ENCODE peak calls at places on chromosomes 1 and 21, in eight cellular contexts. G is cardiac muscle cell; R is GM23338; O is neuronal stem cell; D is CD8-positive, alpha-beta memory T cell; T is NT2/D1; K is adrenal gland; J is GM12878. Z is an unnamed sample. For H3K27me3 and H3K4me1, the result is how much of the 10 kb centered on the place peaks cover.

GRCh38 chr1:245822997-245823396 is 668.2 kb downstream of the KIF26B start:
- DNase-seq in G (peak), R (no peak), O (no peak), D (no peak), T (no peak), K (peak), J (no peak), Z (no peak)

GRCh38 chr1:243440406-243440805 is 184.6 kb downstream of the SDCCAG8 start:
- DNase-seq in G (no peak), R (peak), O (peak), D (no peak), T (peak), K (no peak), J (no peak), Z (no peak)

GRCh38 chr1:25922064-25922632 is 15.9 kb upstream of the STMN1 start:
- DNase-seq in G (no peak), R (peak), O (no peak), D (no peak), T (no peak), K (no peak), J (no peak), Z (no peak)

GRCh38 chr1:25695991-25696330 is 79.4 kb downstream of the MAN1C1 start:
- DNase-seq in G (peak), R (no peak), O (no peak), D (no peak), T (peak), K (peak), J (no peak), Z (no peak)

GRCh38 chr1:66240491-66241484 is 293.2 kb upstream of the SGIP1 start:
- DNase-seq in G (peak), R (no peak), O (no peak), D (no peak), T (no peak), K (no peak), J (no peak), Z (no peak)

GRCh38 chr1:207084701-207085180 is 3.9 kb upstream of the C4BPB start:
- DNase-seq in G (peak), R (peak), O (peak), D (peak), T (peak), K (peak), J (no peak), Z (peak)

GRCh38 chr1:67020765-67021164 is 33.2 kb downstream of the SLC35D1 start:
- DNase-seq in G (no peak), R (no peak), O (no peak), D (no peak), T (no peak), K (no peak), J (no peak), Z (no peak)

GRCh38 chr1:245956225-245956624 is 550.9 kb downstream of the SMYD3 start:
- DNase-seq in G (peak), R (no peak), O (no peak), D (peak), T (no peak), K (no peak), J (no peak), Z (no peak)

GRCh38 chr1:1678581-1679380 is 13.8 kb downstream of the SLC35E2B start:
- DNase-seq in G (no peak), R (peak), O (no peak), D (no peak), T (no peak), K (no peak), J (peak), Z (peak)

GRCh38 chr21:26169611-26170470 is 729 bp downstream of the APP start:
- DNase-seq in G (peak), R (peak), O (peak), D (no peak), T (no peak), K (peak), J (no peak), Z (peak)

GRCh38 chr1:30919025-30919881 is 10.7 kb upstream of the SDC3 start:
- DNase-seq in G (peak), R (peak), O (no peak), D (no peak), T (no peak), K (no peak), J (no peak), Z (no peak)

GRCh38 chr1:92480813-92481597 is 5.7 kb downstream of the GFI1 start:
- DNase-seq in G (no peak), R (peak), O (peak), D (no peak), T (no peak), K (no peak), J (no peak), Z (no peak)
- H3K27me3 ChIP-seq in G (half or more), R (half or more), O (half or more), D (under half), T (half or more), K (half or more), J (under half), Z (under half)

DNA sequence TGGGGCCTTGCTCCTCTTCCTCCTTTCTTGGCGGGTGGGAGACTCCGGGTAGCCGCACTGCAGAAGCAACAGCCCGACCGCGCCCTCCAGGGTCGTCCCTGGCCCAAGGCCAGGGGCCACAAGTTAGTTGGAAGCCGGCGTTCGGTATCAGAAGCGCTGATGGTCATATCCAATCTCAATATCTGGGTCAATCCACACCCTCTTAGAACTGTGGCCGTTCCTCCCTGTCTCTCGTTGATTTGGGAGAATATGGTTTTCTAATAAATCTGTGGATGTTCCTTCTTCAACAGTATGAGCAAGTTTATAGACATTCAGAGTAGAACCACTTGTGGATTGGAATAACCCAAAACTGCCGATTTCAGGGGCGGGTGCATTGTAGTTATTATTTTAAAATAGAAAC is 2.5 kb downstream of the OLIG2 start:
- DNase-seq in G (no peak), R (peak), O (no peak), D (no peak), T (no peak), K (no peak), J (no peak), Z (no peak)
- H3K4me1 ChIP-seq in G (under half), R (under half), O (under half), D (under half), T (under half), K (under half), J (under half), Z (under half)

GRCh38 chr1:36675106-36675505 is 192.4 kb upstream of the CSF3R start:
- DNase-seq in G (no peak), R (no peak), O (no peak), D (no peak), T (no peak), K (no peak), J (no peak), Z (no peak)

GRCh38 chr1:36673207-36673606 is 190.5 kb upstream of the CSF3R start:
- DNase-seq in G (no peak), R (peak), O (peak), D (no peak), T (peak), K (no peak), J (no peak), Z (no peak)

DNA sequence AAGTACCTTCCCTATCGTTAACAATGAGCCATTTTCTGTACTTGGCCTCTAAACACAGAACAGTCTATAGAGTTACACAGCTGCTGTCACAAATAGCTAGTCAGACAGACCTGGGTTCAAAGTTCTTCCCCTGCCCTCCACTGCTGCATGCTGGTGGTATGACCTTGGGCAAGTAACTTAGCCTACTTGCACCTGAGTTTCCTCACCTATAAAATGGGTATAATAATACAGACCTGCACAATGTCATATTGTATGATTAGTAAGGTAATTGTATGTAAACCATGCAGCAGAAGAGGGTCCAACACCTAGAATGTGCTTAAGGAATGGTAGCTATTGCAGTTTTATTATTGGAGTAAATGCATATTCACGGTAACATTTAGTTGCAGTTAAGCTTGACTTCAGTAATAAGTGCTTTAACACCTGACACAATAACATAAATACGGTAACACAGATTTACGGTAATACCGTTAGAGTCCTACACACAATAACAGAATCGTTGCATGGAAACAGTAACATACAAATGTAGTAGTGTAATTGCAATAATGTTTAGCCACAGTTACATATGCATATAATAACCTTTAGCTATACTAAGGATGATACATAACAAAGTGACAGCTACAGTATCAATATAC is 193.3 kb upstream of the CSF3R start:
- DNase-seq in G (no peak), R (no peak), O (no peak), D (no peak), T (no peak), K (no peak), J (no peak), Z (no peak)
- H3K27me3 ChIP-seq in G (under half), R (under half), O (under half), D (under half), T (under half), K (under half), J (under half), Z (under half)

DNA sequence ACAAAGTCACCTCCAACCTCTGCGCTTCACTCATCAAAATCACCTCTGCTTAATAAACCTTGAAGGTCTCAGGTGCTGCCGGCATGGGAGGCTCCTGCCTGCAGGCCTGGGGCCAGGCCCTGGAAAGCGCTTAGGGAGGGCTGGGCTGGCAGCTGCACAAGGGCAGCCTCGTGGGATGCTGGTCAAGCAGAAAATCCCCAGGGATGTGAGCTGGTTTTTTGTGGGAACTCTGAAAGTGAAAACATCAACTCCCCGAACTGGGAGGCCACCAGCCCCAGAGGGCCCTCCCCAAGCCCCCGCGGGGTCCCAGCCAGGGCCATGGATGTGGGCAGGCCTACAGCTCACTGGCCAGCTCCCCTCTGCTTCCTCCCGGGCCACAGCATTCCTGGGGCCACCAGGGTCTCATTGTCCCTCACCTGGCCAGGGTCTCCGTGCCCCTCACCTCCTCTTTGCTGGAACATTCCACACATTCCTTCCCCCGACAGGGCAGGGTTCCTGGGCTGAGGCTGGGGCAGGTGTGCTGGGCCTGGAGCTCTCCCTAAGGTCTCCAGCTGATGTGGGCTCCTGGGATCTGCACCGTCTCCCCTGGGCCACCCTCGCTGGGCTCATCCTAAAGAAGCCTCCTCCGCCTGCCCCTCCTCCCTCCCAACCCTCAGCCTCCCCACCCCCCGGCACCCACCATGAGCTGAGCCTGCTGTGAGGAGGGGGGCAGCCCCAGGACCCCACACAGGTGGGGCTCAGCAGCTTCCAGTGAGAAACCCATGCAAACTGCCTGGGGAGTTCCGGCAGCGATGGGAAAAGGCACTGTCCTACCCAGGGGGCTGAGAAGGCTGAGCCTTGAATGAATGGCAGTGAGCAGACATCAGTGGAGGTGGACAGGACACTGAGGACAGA is 36.0 kb upstream of the POFUT2 start:
- DNase-seq in G (peak), R (peak), O (no peak), D (no peak), T (no peak), K (no peak), J (no peak), Z (peak)
- H3K4me1 ChIP-seq in G (under half), R (under half), O (under half), D (under half), T (half or more), K (under half), J (under half), Z (under half)

GRCh38 chr1:201578008-201578888 is 39.3 kb downstream of the NAV1 start:
- DNase-seq in G (peak), R (no peak), O (no peak), D (no peak), T (no peak), K (no peak), J (no peak), Z (no peak)
- H3K27me3 ChIP-seq in G (under half), R (under half), O (under half), D (under half), T (under half), K (under half), J (under half), Z (under half)

GRCh38 chr1:162694911-162695310 is 62.6 kb downstream of the DDR2 start:
- DNase-seq in G (no peak), R (no peak), O (no peak), D (no peak), T (no peak), K (no peak), J (no peak), Z (no peak)

GRCh38 chr1:162699366-162699765 is 67.1 kb downstream of the DDR2 start:
- DNase-seq in G (no peak), R (no peak), O (no peak), D (no peak), T (no peak), K (no peak), J (no peak), Z (no peak)

GRCh38 chr1:162695687-162696086 is 63.4 kb downstream of the DDR2 start:
- DNase-seq in G (no peak), R (no peak), O (peak), D (no peak), T (no peak), K (no peak), J (no peak), Z (no peak)

GRCh38 chr1:162696286-162696862 is 64.1 kb downstream of the DDR2 start:
- DNase-seq in G (peak), R (peak), O (peak), D (no peak), T (peak), K (peak), J (no peak), Z (peak)

GRCh38 chr1:162697140-162697895 is 65.1 kb downstream of the DDR2 start:
- DNase-seq in G (no peak), R (no peak), O (no peak), D (no peak), T (no peak), K (no peak), J (no peak), Z (no peak)
- H3K4me1 ChIP-seq in G (under half), R (under half), O (under half), D (under half), T (under half), K (half or more), J (under half), Z (under half)

GRCh38 chr1:59485171-59485570 is 188.3 kb downstream of the FGGY start:
- DNase-seq in G (no peak), R (peak), O (no peak), D (no peak), T (no peak), K (no peak), J (no peak), Z (no peak)

GRCh38 chr1:59484090-59484489 is 187.2 kb downstream of the FGGY start:
- DNase-seq in G (peak), R (no peak), O (no peak), D (no peak), T (no peak), K (peak), J (no peak), Z (no peak)

GRCh38 chr1:59480188-59480888 is 183.4 kb downstream of the FGGY start:
- DNase-seq in G (no peak), R (no peak), O (no peak), D (no peak), T (no peak), K (no peak), J (no peak), Z (no peak)

GRCh38 chr1:59478822-59479221 is 181.9 kb downstream of the FGGY start:
- DNase-seq in G (no peak), R (no peak), O (no peak), D (no peak), T (no peak), K (no peak), J (no peak), Z (no peak)

DNA sequence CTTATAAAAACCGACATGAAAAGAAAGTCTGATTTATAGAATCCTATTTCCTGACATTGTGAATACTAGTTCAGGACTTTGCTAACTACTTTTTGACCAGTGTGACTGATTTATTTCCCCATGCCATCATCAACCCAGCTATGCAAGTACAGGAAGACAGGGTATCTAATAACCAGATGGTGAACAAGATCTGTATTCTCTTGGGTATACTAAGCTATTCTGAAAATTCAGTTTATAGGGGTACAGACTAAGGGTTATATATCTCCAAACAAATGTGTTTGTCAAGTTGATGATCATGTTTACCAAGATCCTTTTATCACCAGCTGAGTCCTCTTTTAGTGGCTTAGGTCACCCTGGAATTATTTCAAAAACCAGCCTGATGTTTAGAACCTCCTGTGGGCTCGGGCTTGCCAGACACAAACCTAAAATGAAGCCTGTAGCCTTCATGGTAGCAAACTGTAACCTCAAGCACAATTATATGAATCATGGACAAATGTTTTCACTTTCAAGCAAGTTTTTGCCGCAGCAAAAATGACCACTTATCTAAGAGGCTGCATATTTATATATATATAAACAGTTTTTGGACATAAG is 185.1 kb downstream of the FGGY start:
- DNase-seq in G (no peak), R (no peak), O (no peak), D (no peak), T (no peak), K (no peak), J (no peak), Z (no peak)
- H3K27me3 ChIP-seq in G (under half), R (under half), O (under half), D (under half), T (under half), K (under half), J (under half), Z (under half)

Z was measured in ovary.